ENCODE peak calls at places on chromosomes 3 and 15, in eight cellular contexts. M, W, O, V, L, F, E and R are unnamed samples.

GRCh38 chr3:141181819-141182218 is 49.8 kb upstream of the PXYLP1 start:
- DNase-seq in M (no peak), W (no peak), O (no peak), V (no peak), L (no peak), F (no peak), E (no peak), R (no peak)

GRCh38 chr15:42118650-42119531 is 24.5 kb upstream of the PLA2G4D start:
- DNase-seq in M (no peak), W (no peak), O (no peak), V (no peak), L (no peak), F (no peak), E (no peak), R (no peak)

GRCh38 chr3:88302003-88302393 is 152.2 kb downstream of the C3orf38 start:
- DNase-seq in M (no peak), W (no peak), O (no peak), V (no peak), L (no peak), F (no peak), E (no peak), R (no peak)

GRCh38 chr3:14520967-14521366 is 19.2 kb downstream of the GRIP2 start:
- DNase-seq in M (no peak), W (peak; percentile 3), O (no peak), V (no peak), L (no peak), F (no peak), E (no peak), R (no peak)

GRCh38 chr3:170204509-170204908 is 17.7 kb upstream of the PRKCI start:
- DNase-seq in M (no peak), W (no peak), O (no peak), V (no peak), L (no peak), F (no peak), E (no peak), R (no peak)

GRCh38 chr3:113194747-113195400 is 16.5 kb upstream of the BOC start:
- DNase-seq in M (no peak), W (no peak), O (no peak), V (no peak), L (no peak), F (no peak), E (no peak), R (no peak)

GRCh38 chr3:128623762-128624176 is 26.8 kb downstream of the RPN1 start:
- DNase-seq in M (no peak), W (no peak), O (no peak), V (no peak), L (peak; percentile 33), F (peak; percentile 15), E (no peak), R (no peak)

GRCh38 chr15:30922469-30923311 is 19.0 kb downstream of the FAN1 start:
- DNase-seq in M (no peak), W (peak; percentile 38), O (peak; percentile 47), V (no peak), L (no peak), F (peak; percentile 2), E (no peak), R (no peak)

GRCh38 chr3:53426918-53427317 is 67.5 kb upstream of the CACNA1D start:
- DNase-seq in M (no peak), W (no peak), O (no peak), V (no peak), L (no peak), F (no peak), E (no peak), R (no peak)

GRCh38 chr3:105672996-105673395 is 195.8 kb downstream of the CBLB start:
- DNase-seq in M (no peak), W (no peak), O (no peak), V (no peak), L (no peak), F (no peak), E (no peak), R (no peak)

GRCh38 chr3:124057453-124057852 is 65.5 kb upstream of the ROPN1 start:
- DNase-seq in M (no peak), W (peak; percentile 48), O (no peak), V (no peak), L (no peak), F (no peak), E (no peak), R (no peak)

GRCh38 chr15:80570553-80570952 is 124.6 kb upstream of the ABHD17C start:
- DNase-seq in M (no peak), W (no peak), O (no peak), V (no peak), L (no peak), F (no peak), E (no peak), R (no peak)

GRCh38 chr3:98556164-98557130 is 24.7 kb downstream of the GPR15 start:
- DNase-seq in M (no peak), W (no peak), O (no peak), V (no peak), L (no peak), F (peak; percentile 60), E (peak; percentile 54), R (no peak)

GRCh38 chr15:31280037-31280830 is 46.4 kb upstream of the KLF13 start:
- DNase-seq in M (no peak), W (peak; percentile 3), O (peak; percentile 16), V (no peak), L (peak; percentile 39), F (no peak), E (no peak), R (no peak)

GRCh38 chr3:61629442-61629841 is 68.1 kb downstream of the PTPRG start:
- DNase-seq in M (no peak), W (no peak), O (no peak), V (no peak), L (no peak), F (no peak), E (no peak), R (no peak)

GRCh38 chr3:36763850-36764703 is at the start of gene DCLK3:
- DNase-seq in M (no peak), W (peak; percentile 61), O (no peak), V (no peak), L (no peak), F (no peak), E (no peak), R (no peak)

GRCh38 chr15:27757050-27757449 is 342.1 kb downstream of the OCA2 start:
- DNase-seq in M (no peak), W (no peak), O (no peak), V (no peak), L (no peak), F (no peak), E (no peak), R (no peak)

GRCh38 chr15:60580650-60581415 is 101.9 kb upstream of the ICE2 start:
- DNase-seq in M (no peak), W (no peak), O (no peak), V (no peak), L (no peak), F (no peak), E (no peak), R (no peak)

GRCh38 chr3:179071161-179071568 is 444 bp downstream of the ZMAT3 start:
- DNase-seq in M (peak; percentile 33), W (no peak), O (no peak), V (peak; percentile 15), L (peak; percentile 42), F (peak; percentile 50), E (peak; percentile 59), R (no peak)

GRCh38 chr3:149783576-149783975 is 8.8 kb downstream of the ANKUB1 start:
- DNase-seq in M (no peak), W (no peak), O (no peak), V (peak; percentile 31), L (peak; percentile 32), F (peak; percentile 90), E (no peak), R (no peak)

DNA sequence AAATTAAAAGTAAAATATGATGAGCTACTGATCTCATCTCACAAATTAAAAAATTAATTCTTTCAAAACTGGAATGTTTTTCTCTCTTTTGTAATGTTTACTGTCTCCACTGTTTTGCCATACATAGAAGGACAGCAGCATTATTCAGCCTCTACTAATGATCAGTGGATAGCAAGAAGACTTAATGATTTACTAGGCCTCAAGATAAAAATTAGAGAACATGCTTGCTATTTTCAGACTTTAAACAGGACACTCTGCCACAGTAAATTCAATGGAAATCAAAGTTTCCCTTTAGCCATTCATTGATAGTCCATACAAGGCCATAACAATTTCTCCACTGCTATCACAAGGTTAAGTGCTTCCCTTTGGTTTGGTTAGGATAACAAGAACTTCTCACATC is 129.4 kb downstream of the TMCC1 start:
- DNase-seq in M (no peak), W (no peak), O (no peak), V (no peak), L (no peak), F (no peak), E (no peak), R (no peak)
- TF ChIP-seq CTCF in M (no peak), W (no peak), O (no peak), V (no peak), L (no peak), F (no peak), E (no peak), R (no peak)

DNA sequence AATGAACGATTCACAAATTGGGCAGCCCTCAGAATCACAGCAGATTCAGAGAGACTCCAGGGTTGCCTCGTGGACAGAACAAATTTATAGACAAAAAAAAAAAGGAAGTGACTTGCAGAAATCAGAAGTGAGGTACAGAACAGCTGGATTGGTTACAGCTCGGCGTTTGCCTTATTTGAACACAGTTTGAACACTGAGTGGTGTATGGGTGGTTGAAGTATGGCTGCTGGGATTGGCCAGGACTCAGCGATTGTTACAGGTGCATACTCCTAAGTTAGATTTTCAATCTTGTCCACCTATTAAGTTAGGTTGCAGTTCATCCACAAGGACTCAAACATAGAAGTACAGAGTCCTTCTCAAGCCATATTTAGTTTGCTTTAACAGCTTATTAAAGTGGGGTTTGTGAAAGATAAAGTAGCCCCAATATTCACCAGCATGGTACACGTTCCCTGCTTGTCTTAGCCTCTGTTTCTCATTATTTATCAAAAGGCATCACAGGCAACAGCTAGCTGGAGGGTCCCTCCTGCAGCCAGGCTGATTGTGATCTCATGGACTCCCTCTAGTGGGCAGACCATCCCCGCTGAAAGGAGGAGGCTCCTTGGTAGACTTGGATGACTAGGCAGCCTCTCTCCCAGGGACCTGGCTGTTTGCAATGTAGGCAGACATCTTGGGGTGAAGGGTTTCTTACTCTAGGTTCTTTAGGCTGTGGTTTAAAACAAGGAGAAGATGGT is 17.6 kb upstream of the ALDH1L1 start:
- DNase-seq in M (peak; percentile 8), W (peak; percentile 71), O (peak; percentile 54), V (peak; percentile 63), L (peak; percentile 68), F (peak; percentile 72), E (peak; percentile 54), R (no peak)
- TF ChIP-seq CTCF in M (peak; percentile 8), W (peak; percentile 43), O (peak; percentile 35), V (peak; percentile 40), L (peak; percentile 54), F (peak; percentile 86), E (peak; percentile 61), R (peak; percentile 47)

GRCh38 chr3:16945330-16945729 is 60.6 kb downstream of the PLCL2 start:
- DNase-seq in M (no peak), W (no peak), O (no peak), V (no peak), L (peak; percentile 50), F (peak; percentile 45), E (no peak), R (no peak)
- TF ChIP-seq CTCF in M (no peak), W (no peak), O (no peak), V (no peak), L (no peak), F (no peak), E (no peak), R (no peak)

GRCh38 chr3:186239321-186239720 is 122.7 kb downstream of the DGKG start:
- DNase-seq in M (no peak), W (no peak), O (no peak), V (no peak), L (no peak), F (no peak), E (no peak), R (no peak)
- TF ChIP-seq CTCF in M (no peak), W (no peak), O (no peak), V (no peak), L (no peak), F (no peak), E (no peak), R (no peak)